ENCODE peak calls at places on chromosome 18, in seven cellular contexts. Q, L, F, E, O, R and V are unnamed samples.

GRCh38 chr18:57832730-57833129 is 29.6 kb upstream of the ATP8B1 start:
- DNase-seq in Q (no peak), L (no peak), F (no peak), E (no peak), O (no peak), R (no peak), V (no peak)

GRCh38 chr18:11955299-11956029 is 25.8 kb upstream of the IMPA2 start:
- DNase-seq in Q (no peak), L (peak), F (no peak), E (peak), O (peak), R (peak), V (no peak)

GRCh38 chr18:67783215-67783946 is 266.9 kb upstream of the DSEL start:
- DNase-seq in Q (no peak), L (peak), F (no peak), E (no peak), O (no peak), R (no peak), V (no peak)

GRCh38 chr18:45012286-45012685 is 331.6 kb downstream of the SETBP1 start:
- DNase-seq in Q (no peak), L (no peak), F (no peak), E (no peak), O (no peak), R (no peak), V (no peak)

GRCh38 chr18:69680128-69680527 is 267.5 kb downstream of the CD226 start:
- DNase-seq in Q (no peak), L (no peak), F (no peak), E (no peak), O (no peak), R (no peak), V (no peak)

GRCh38 chr18:3857544-3857943 is 407.6 kb downstream of the TGIF1 start:
- DNase-seq in Q (no peak), L (no peak), F (no peak), E (no peak), O (no peak), R (no peak), V (no peak)

GRCh38 chr18:40293311-40293710 is 1661.7 kb upstream of the PIK3C3 start:
- DNase-seq in Q (no peak), L (no peak), F (no peak), E (no peak), O (no peak), R (no peak), V (no peak)

GRCh38 chr18:9160014-9160413 is 23.4 kb downstream of the ANKRD12 start:
- DNase-seq in Q (no peak), L (no peak), F (no peak), E (no peak), O (no peak), R (no peak), V (no peak)

GRCh38 chr18:52670903-52671302 is 330.9 kb downstream of the DCC start:
- DNase-seq in Q (no peak), L (no peak), F (no peak), E (no peak), O (no peak), R (no peak), V (no peak)

GRCh38 chr18:30954262-30954661 is 88.3 kb downstream of the DSC3 start:
- DNase-seq in Q (no peak), L (no peak), F (no peak), E (no peak), O (no peak), R (no peak), V (no peak)

GRCh38 chr18:26649193-26649543 is 100.8 kb upstream of the KCTD1 start:
- DNase-seq in Q (no peak), L (no peak), F (no peak), E (no peak), O (no peak), R (no peak), V (no peak)

DNA sequence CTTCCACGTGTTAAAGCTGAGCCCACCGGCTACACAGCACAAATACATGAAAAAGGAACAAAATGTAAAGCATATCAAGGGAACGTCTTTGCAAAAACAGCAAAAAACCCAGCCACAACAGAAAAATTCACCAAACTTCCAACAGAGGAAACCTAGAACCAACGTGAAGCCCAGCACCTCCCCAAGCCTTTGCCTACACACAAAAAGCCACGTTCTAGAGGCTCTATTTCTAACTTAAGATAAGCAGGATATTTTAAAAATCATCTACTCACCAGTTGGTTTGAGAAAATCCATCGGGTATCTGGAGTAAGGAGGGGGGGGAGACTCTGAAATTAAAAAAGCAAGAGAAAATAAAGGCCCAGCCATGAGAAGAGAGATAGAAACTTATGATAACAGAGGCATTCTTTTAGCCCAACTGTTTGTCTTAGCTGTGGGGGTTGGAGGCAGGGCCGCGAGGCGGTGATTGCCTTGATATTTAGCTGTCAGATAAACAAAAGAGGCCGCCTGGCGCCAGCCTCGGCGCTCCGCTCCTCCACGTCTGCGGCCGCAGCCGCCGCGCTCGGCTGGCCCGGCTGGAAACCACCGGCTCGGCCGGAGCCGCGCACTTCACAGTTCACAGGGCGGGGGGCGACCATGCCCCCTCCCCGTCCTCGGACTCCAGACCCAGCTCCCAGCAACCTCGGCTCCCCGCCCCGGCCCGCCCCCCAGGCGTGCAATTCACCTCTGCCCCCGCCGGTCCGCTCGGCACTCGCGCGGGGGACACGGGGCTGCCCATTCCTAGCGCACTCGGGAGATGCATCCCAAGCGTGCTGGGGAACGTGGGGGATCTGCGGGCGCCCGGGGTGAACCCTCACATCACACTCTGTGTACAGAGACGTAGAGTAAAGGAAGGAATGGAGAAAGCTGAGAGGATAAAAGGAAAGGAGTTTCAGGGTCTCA is 2.4 kb downstream of the SMAD7 start:
- DNase-seq in Q (peak), L (peak), F (peak), E (peak), O (peak), R (peak), V (peak)
- H3K27ac ChIP-seq in Q (peak), L (peak), F (peak), E (no peak), O (peak), R (peak), V (peak)

GRCh38 chr18:73774836-73775509 is 372.7 kb downstream of the FBXO15 start:
- DNase-seq in Q (no peak), L (no peak), F (no peak), E (peak), O (no peak), R (no peak), V (peak)
- TF ChIP-seq CTCF in Q (no peak), L (no peak), F (no peak), E (peak), O (no peak), R (no peak), V (no peak)

GRCh38 chr18:10485475-10485874 is 31.0 kb downstream of the APCDD1 start:
- DNase-seq in Q (no peak), L (no peak), F (no peak), E (no peak), O (no peak), R (no peak), V (no peak)
- H3K27ac ChIP-seq in Q (no peak), L (no peak), F (no peak), E (no peak), O (no peak), R (no peak), V (no peak)

DNA sequence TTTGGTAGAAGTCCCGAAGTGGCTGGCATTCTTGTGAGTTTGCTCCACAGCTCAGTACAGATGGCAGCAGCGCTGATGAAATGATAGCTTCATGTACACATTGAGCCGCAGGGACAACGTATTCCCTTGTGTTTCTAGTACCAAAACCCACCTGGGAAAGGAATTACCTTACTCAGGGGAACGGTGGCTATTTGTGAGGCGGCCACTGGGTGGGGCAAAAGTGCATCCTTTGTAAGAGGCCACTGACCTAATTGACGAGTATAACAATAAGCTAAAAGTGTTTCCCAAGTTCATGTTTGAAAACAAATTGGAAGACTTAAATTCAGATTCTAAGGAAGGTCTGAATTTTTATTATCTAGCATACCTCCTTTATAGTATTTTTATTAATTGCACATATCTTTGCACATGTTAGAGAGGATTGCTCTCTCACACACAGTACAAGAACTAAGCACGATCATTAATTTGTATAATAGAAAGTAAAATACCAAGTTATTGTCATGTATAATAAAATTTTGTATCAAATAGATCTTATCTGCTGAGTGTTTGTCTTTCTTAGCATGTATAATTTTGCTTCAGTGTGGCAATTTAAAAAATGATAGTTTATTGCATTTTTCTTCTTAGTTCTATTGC is 25.3 kb upstream of the CDH7 start:
- DNase-seq in Q (no peak), L (no peak), F (peak), E (peak), O (no peak), R (no peak), V (peak)
- TF ChIP-seq CTCF in Q (peak), L (peak), F (peak), E (peak), O (no peak), R (no peak), V (no peak)

GRCh38 chr18:374735-375168 is 106.9 kb upstream of the THOC1 start:
- DNase-seq in Q (no peak), L (no peak), F (no peak), E (no peak), O (no peak), R (no peak), V (no peak)

GRCh38 chr18:369224-370010 is 101.6 kb upstream of the THOC1 start:
- DNase-seq in Q (no peak), L (no peak), F (no peak), E (no peak), O (no peak), R (no peak), V (no peak)

GRCh38 chr18:370753-371615 is 103.1 kb upstream of the THOC1 start:
- DNase-seq in Q (no peak), L (no peak), F (no peak), E (no peak), O (no peak), R (no peak), V (no peak)

GRCh38 chr18:376307-376706 is 108.5 kb upstream of the THOC1 start:
- DNase-seq in Q (no peak), L (no peak), F (no peak), E (no peak), O (no peak), R (no peak), V (peak)

DNA sequence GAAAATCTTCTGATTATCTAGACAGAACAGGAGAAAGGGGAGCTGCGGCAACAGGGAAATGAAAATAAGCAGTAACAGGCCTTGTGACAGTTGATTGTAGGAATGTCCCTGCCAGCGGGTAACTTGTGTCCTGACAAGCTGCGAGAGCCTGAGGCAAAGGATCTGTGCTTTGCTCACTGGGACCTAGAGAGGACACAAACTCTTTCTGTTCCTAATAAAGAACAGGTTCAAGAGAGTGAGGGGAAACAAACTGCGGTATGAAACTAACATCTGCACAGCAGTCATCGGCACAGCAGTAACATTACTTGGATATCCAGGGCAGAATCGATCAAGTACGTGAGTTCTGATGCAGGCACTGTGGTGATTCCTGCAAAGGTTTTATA is 103.8 kb upstream of the THOC1 start:
- DNase-seq in Q (no peak), L (no peak), F (no peak), E (no peak), O (no peak), R (no peak), V (no peak)
- H3K27ac ChIP-seq in Q (no peak), L (no peak), F (no peak), E (no peak), O (no peak), R (no peak), V (no peak)